ENCODE peak calls at places on chromosomes 1 and 21, in four cellular contexts. One of them, this sample, is unnamed.

GRCh38 chr1:105997516-105997915 is 1059.0 kb upstream of the PRMT6 start:
- DNase-seq in GM23338: no peak
- DNase-seq in activated CD4-positive, alpha-beta T cell treated with anti-CD3 and anti-CD28 coated beads, Interleukin-2, amount 10 ng/mL, durations not matched to agents 7 days and 5 days: no peak
- DNase-seq in T-helper 2 cell: no peak
- DNase-seq in this sample: no peak

GRCh38 chr1:23394176-23394575 is 24.5 kb upstream of the ZNF436 start:
- DNase-seq in activated CD4-positive, alpha-beta T cell treated with anti-CD3 and anti-CD28 coated beads, Interleukin-2, amount 10 ng/mL, durations not matched to agents 7 days and 5 days: no peak
- DNase-seq in GM23338: no peak
- DNase-seq in T-helper 2 cell: no peak
- DNase-seq in this sample: peak

GRCh38 chr1:114490235-114490634 is 20.8 kb downstream of the TRIM33 start:
- DNase-seq in activated CD4-positive, alpha-beta T cell treated with anti-CD3 and anti-CD28 coated beads, Interleukin-2, amount 10 ng/mL, durations not matched to agents 7 days and 5 days: no peak
- DNase-seq in GM23338: no peak
- DNase-seq in T-helper 2 cell: no peak
- DNase-seq in this sample: no peak

GRCh38 chr1:2145946-2146835 is 48.4 kb downstream of the FAAP20 start:
- DNase-seq in activated CD4-positive, alpha-beta T cell treated with anti-CD3 and anti-CD28 coated beads, Interleukin-2, amount 10 ng/mL, durations not matched to agents 7 days and 5 days: peak
- DNase-seq in T-helper 2 cell: no peak
- DNase-seq in GM23338: no peak
- DNase-seq in this sample: no peak

GRCh38 chr1:31880957-31881697 is 57.0 kb downstream of the PTP4A2 start:
- DNase-seq in activated CD4-positive, alpha-beta T cell treated with anti-CD3 and anti-CD28 coated beads, Interleukin-2, amount 10 ng/mL, durations not matched to agents 7 days and 5 days: no peak
- DNase-seq in T-helper 2 cell: no peak
- DNase-seq in GM23338: no peak
- DNase-seq in this sample: no peak

GRCh38 chr21:21688877-21689276 is 690.7 kb downstream of the NCAM2 start:
- DNase-seq in GM23338: peak
- DNase-seq in T-helper 2 cell: no peak
- DNase-seq in activated CD4-positive, alpha-beta T cell treated with anti-CD3 and anti-CD28 coated beads, Interleukin-2, amount 10 ng/mL, durations not matched to agents 7 days and 5 days: no peak
- DNase-seq in this sample: no peak

GRCh38 chr1:47323475-47324105 is 9.6 kb upstream of the STIL start:
- DNase-seq in T-helper 2 cell: no peak
- DNase-seq in activated CD4-positive, alpha-beta T cell treated with anti-CD3 and anti-CD28 coated beads, Interleukin-2, amount 10 ng/mL, durations not matched to agents 7 days and 5 days: no peak
- DNase-seq in GM23338: no peak
- DNase-seq in this sample: no peak

GRCh38 chr1:232766904-232767303 is 38.3 kb upstream of the MAP10 start:
- DNase-seq in GM23338: no peak
- DNase-seq in T-helper 2 cell: no peak
- DNase-seq in activated CD4-positive, alpha-beta T cell treated with anti-CD3 and anti-CD28 coated beads, Interleukin-2, amount 10 ng/mL, durations not matched to agents 7 days and 5 days: no peak
- DNase-seq in this sample: no peak

GRCh38 chr1:14567056-14567455 is 31.4 kb upstream of the KAZN start:
- DNase-seq in activated CD4-positive, alpha-beta T cell treated with anti-CD3 and anti-CD28 coated beads, Interleukin-2, amount 10 ng/mL, durations not matched to agents 7 days and 5 days: no peak
- DNase-seq in GM23338: peak
- DNase-seq in T-helper 2 cell: no peak
- DNase-seq in this sample: no peak

GRCh38 chr1:22563671-22564612 is 653 bp downstream of the EPHA8 start:
- DNase-seq in activated CD4-positive, alpha-beta T cell treated with anti-CD3 and anti-CD28 coated beads, Interleukin-2, amount 10 ng/mL, durations not matched to agents 7 days and 5 days: no peak
- DNase-seq in T-helper 2 cell: no peak
- DNase-seq in GM23338: peak
- DNase-seq in this sample: no peak

GRCh38 chr1:28737245-28738137 is 751 bp downstream of the YTHDF2 start:
- DNase-seq in T-helper 2 cell: peak
- DNase-seq in activated CD4-positive, alpha-beta T cell treated with anti-CD3 and anti-CD28 coated beads, Interleukin-2, amount 10 ng/mL, durations not matched to agents 7 days and 5 days: peak
- DNase-seq in GM23338: peak
- DNase-seq in this sample: no peak

GRCh38 chr21:44866780-44867179 is 6.7 kb downstream of the PTTG1IP start:
- DNase-seq in activated CD4-positive, alpha-beta T cell treated with anti-CD3 and anti-CD28 coated beads, Interleukin-2, amount 10 ng/mL, durations not matched to agents 7 days and 5 days: no peak
- DNase-seq in T-helper 2 cell: no peak
- DNase-seq in GM23338: no peak
- DNase-seq in this sample: no peak

GRCh38 chr1:228405979-228406265 is 713 bp downstream of the TRIM11 start:
- DNase-seq in GM23338: no peak
- DNase-seq in activated CD4-positive, alpha-beta T cell treated with anti-CD3 and anti-CD28 coated beads, Interleukin-2, amount 10 ng/mL, durations not matched to agents 7 days and 5 days: no peak
- DNase-seq in T-helper 2 cell: no peak
- DNase-seq in this sample: no peak

GRCh38 chr1:167221126-167221803 is 579 bp downstream of the POU2F1 start:
- DNase-seq in GM23338: peak
- DNase-seq in activated CD4-positive, alpha-beta T cell treated with anti-CD3 and anti-CD28 coated beads, Interleukin-2, amount 10 ng/mL, durations not matched to agents 7 days and 5 days: peak
- DNase-seq in T-helper 2 cell: peak
- DNase-seq in this sample: no peak

GRCh38 chr1:240282061-240282830 is 190.6 kb downstream of the FMN2 start:
- DNase-seq in activated CD4-positive, alpha-beta T cell treated with anti-CD3 and anti-CD28 coated beads, Interleukin-2, amount 10 ng/mL, durations not matched to agents 7 days and 5 days: no peak
- DNase-seq in GM23338: peak
- DNase-seq in T-helper 2 cell: no peak
- DNase-seq in this sample: no peak

GRCh38 chr1:2175055-2175414 is 19.5 kb downstream of the FAAP20 start:
- DNase-seq in GM23338: no peak
- DNase-seq in T-helper 2 cell: no peak
- DNase-seq in activated CD4-positive, alpha-beta T cell treated with anti-CD3 and anti-CD28 coated beads, Interleukin-2, amount 10 ng/mL, durations not matched to agents 7 days and 5 days: no peak
- DNase-seq in this sample: no peak

GRCh38 chr1:97050501-97050900 is 328.9 kb downstream of the PTBP2 start:
- DNase-seq in GM23338: peak
- DNase-seq in T-helper 2 cell: no peak
- DNase-seq in activated CD4-positive, alpha-beta T cell treated with anti-CD3 and anti-CD28 coated beads, Interleukin-2, amount 10 ng/mL, durations not matched to agents 7 days and 5 days: no peak
- DNase-seq in this sample: no peak

GRCh38 chr1:162554258-162554657 is 7.3 kb upstream of the UAP1 start:
- DNase-seq in T-helper 2 cell: no peak
- DNase-seq in activated CD4-positive, alpha-beta T cell treated with anti-CD3 and anti-CD28 coated beads, Interleukin-2, amount 10 ng/mL, durations not matched to agents 7 days and 5 days: no peak
- DNase-seq in GM23338: no peak
- DNase-seq in this sample: no peak

GRCh38 chr1:94471271-94471670 is 53.1 kb downstream of the ABCD3 start:
- DNase-seq in T-helper 2 cell: no peak
- DNase-seq in GM23338: no peak
- DNase-seq in activated CD4-positive, alpha-beta T cell treated with anti-CD3 and anti-CD28 coated beads, Interleukin-2, amount 10 ng/mL, durations not matched to agents 7 days and 5 days: no peak
- DNase-seq in this sample: no peak

GRCh38 chr1:216580538-216581057 is 142.6 kb downstream of the ESRRG start:
- DNase-seq in activated CD4-positive, alpha-beta T cell treated with anti-CD3 and anti-CD28 coated beads, Interleukin-2, amount 10 ng/mL, durations not matched to agents 7 days and 5 days: no peak
- DNase-seq in T-helper 2 cell: no peak
- DNase-seq in GM23338: no peak
- DNase-seq in this sample: no peak

This sample was measured in T1000.